ENCODE peak calls at places on chromosomes 1 and 21, in five cellular contexts. H is NT2/D1, T is HepG2, P is GM12878, C is H1. Y is an unnamed sample.

GRCh38 chr21:33980276-33980916 is 64.8 kb upstream of the ATP5PO start:
- DNase-seq in C (no peak), H (no peak), T (peak), P (no peak), Y (no peak)

GRCh38 chr1:6180578-6181311 is 624 bp upstream of the CHD5 start:
- DNase-seq in P (no peak), H (no peak), T (no peak), C (no peak), Y (no peak)

GRCh38 chr1:6000444-6001288 is 8.4 kb upstream of the NPHP4 start:
- DNase-seq in H (no peak), C (no peak), P (no peak), T (no peak), Y (no peak)

GRCh38 chr1:95006681-95007080 is 66.1 kb downstream of the ALG14 start:
- DNase-seq in P (no peak), H (no peak), C (no peak), T (no peak), Y (no peak)

GRCh38 chr1:198272492-198272891 is 115.7 kb downstream of the NEK7 start:
- DNase-seq in P (no peak), H (no peak), C (no peak), T (no peak), Y (no peak)

GRCh38 chr1:156705321-156705917 is at the start of gene CRABP2:
- DNase-seq in C (no peak), T (no peak), P (no peak), H (no peak), Y (peak)

GRCh38 chr1:92538413-92539061 is 51.8 kb upstream of the GFI1 start:
- DNase-seq in P (peak), H (no peak), T (no peak), C (no peak), Y (no peak)

GRCh38 chr21:31538821-31539220 is 120.7 kb upstream of the SOD1 start:
- DNase-seq in H (no peak), C (no peak), P (no peak), T (no peak), Y (no peak)

GRCh38 chr1:72003092-72003491 is 279.2 kb downstream of the NEGR1 start:
- DNase-seq in H (no peak), P (no peak), T (peak), C (no peak), Y (no peak)

GRCh38 chr1:94973271-94973922 is 46.5 kb upstream of the CNN3 start:
- DNase-seq in H (no peak), P (no peak), C (no peak), T (no peak), Y (no peak)

GRCh38 chr1:197151185-197151584 is 4.7 kb upstream of the ASPM start:
- DNase-seq in H (no peak), C (no peak), T (no peak), P (no peak), Y (no peak)

GRCh38 chr1:45694823-45695222 is 6.8 kb downstream of the TMEM69 start:
- DNase-seq in P (no peak), H (no peak), T (no peak), C (no peak), Y (no peak)

GRCh38 chr1:241605146-241605805 is 34.9 kb downstream of the CHML start:
- DNase-seq in C (no peak), P (no peak), T (peak), H (no peak), Y (peak)

GRCh38 chr1:214213136-214213535 is 67.8 kb upstream of the SMYD2 start:
- DNase-seq in T (no peak), C (no peak), P (no peak), H (no peak), Y (no peak)

GRCh38 chr21:25756190-25756932 is 21.6 kb downstream of the GABPA start:
- DNase-seq in H (no peak), C (no peak), P (no peak), T (no peak), Y (no peak)

GRCh38 chr1:161193561-161194235 is 5.2 kb downstream of the ADAMTS4 start:
- DNase-seq in T (no peak), H (no peak), C (no peak), P (no peak), Y (no peak)

GRCh38 chr1:27672750-27673112 is 739 bp upstream of the IFI6 start:
- DNase-seq in T (no peak), P (no peak), C (no peak), H (no peak), Y (no peak)

GRCh38 chr1:205961970-205962820 is 18.9 kb upstream of the SLC26A9 start:
- DNase-seq in T (no peak), C (no peak), H (no peak), P (no peak), Y (no peak)

GRCh38 chr1:192993426-192994085 is 65.6 kb downstream of the UCHL5 start:
- DNase-seq in C (no peak), T (no peak), H (no peak), P (no peak), Y (no peak)

GRCh38 chr1:111582016-111582415 is 37.6 kb upstream of the RAP1A start:
- DNase-seq in P (no peak), C (no peak), T (no peak), H (no peak), Y (no peak)

GRCh38 chr1:245500546-245500945 is 345.8 kb downstream of the KIF26B start:
- DNase-seq in T (no peak), P (no peak), H (no peak), C (no peak), Y (no peak)

GRCh38 chr1:166253076-166253779 is 86.4 kb upstream of the FAM78B start:
- DNase-seq in P (no peak), T (no peak), C (no peak), H (no peak), Y (no peak)

GRCh38 chr1:238201992-238202391 is 311.3 kb upstream of the ZP4 start:
- DNase-seq in T (no peak), H (no peak), P (no peak), C (no peak), Y (no peak)

GRCh38 chr1:183942933-183943693 is 94.4 kb downstream of the COLGALT2 start:
- DNase-seq in T (no peak), C (no peak), P (peak), H (no peak), Y (peak)

DNA sequence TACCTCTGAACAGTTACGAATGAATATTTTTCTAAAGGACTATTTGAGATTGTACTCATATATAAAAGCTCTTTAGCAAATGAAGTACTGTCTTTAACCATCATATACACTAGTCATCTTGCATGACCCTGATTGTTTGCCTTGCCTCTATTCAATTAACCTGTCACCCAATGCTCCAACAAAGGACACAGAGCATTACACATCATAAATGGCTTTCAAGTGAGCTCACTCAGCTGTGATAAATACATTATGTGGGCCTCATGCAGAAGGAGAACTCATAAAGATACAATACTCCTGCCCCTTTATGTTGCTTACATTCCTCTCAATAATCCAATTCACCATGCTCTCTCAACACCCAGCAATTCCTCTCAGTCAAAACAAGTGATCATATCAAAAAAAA is 993.0 kb upstream of the PRMT6 start:
- DNase-seq in P (no peak), T (no peak), C (no peak), H (no peak), Y (peak)
- TF ChIP-seq SUZ12 in P (no peak), T (no peak), C (no peak), H (no peak), Y (no peak)

GRCh38 chr1:8986814-8987190 is 39.4 kb downstream of the SLC2A7 start:
- DNase-seq in T (no peak), H (no peak), C (no peak), P (no peak), Y (no peak)

GRCh38 chr1:8984990-8985389 is 39.3 kb downstream of the CA6 start:
- DNase-seq in C (no peak), P (no peak), H (no peak), T (no peak), Y (no peak)

GRCh38 chr1:8984203-8984602 is 38.5 kb downstream of the CA6 start:
- DNase-seq in H (no peak), P (no peak), C (no peak), T (no peak), Y (no peak)

GRCh38 chr1:8987881-8988617 is 38.2 kb downstream of the SLC2A7 start:
- DNase-seq in H (no peak), T (no peak), C (no peak), P (no peak), Y (peak)

DNA sequence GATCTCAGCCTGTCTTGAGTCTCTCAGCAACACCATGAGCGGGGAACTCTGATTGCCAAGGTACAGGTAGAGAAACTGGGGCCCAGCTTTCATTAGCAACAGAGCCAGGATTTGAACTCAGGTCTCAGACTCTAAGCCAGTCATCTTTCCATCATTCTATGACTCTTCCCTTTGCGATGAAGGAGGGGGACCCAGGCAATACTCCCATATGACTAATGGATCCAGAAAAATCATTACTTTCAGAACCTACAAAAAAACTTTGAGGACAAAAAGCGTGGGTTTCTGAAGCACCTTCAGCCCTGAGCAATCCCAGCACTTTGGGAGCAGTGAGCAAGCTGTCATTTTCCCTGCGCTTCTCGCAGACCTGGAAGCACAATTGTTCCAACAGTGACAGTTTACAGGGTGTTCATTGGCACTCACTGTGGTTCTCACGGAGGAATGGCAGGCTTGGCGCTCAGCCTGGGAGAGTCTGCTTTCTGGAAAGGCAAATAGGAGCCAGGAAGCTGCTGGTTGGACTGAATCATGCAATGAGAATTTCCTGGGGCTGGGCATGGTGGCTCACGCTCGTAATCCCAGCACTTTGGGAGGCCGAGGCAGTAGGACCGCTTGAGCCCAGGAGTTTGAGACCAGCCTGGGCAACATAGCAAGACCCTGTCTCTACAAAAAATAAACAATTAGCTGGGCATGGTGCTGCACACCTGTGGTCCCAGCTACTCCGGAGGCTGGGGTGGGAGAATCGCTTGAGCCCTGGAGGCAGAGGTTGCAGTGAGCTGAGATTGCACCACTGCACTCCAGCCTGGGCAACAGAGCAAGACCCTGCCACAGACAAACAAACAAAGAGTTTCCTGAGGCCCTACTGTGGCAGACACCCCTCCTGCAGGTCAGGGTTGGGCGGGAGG is 40.1 kb downstream of the SLC2A7 start:
- DNase-seq in C (no peak), H (no peak), P (no peak), T (peak), Y (no peak)
- TF ChIP-seq SUZ12 in C (no peak), H (no peak), P (no peak), T (no peak), Y (no peak)

GRCh38 chr1:109993885-109994284 is 9.3 kb downstream of the AHCYL1 start:
- DNase-seq in T (no peak), P (no peak), H (no peak), C (no peak), Y (no peak)

GRCh38 chr1:109996476-109996875 is 11.9 kb downstream of the AHCYL1 start:
- DNase-seq in P (no peak), C (no peak), T (no peak), H (no peak), Y (no peak)

GRCh38 chr1:109994654-109995053 is 10.1 kb downstream of the AHCYL1 start:
- DNase-seq in C (no peak), T (no peak), H (no peak), P (no peak), Y (no peak)

GRCh38 chr1:109997204-109997866 is 12.8 kb downstream of the AHCYL1 start:
- DNase-seq in P (no peak), C (no peak), T (no peak), H (no peak), Y (no peak)

GRCh38 chr1:109995536-109995935 is 11.0 kb downstream of the AHCYL1 start:
- DNase-seq in C (no peak), T (no peak), P (no peak), H (no peak), Y (no peak)
- TF ChIP-seq SUZ12 in C (no peak), T (no peak), P (no peak), H (no peak), Y (no peak)

GRCh38 chr1:221543529-221544120 is 198.3 kb downstream of the DUSP10 start:
- DNase-seq in T (no peak), P (no peak), H (peak), C (no peak), Y (peak)
- TF ChIP-seq SUZ12 in T (no peak), P (no peak), H (no peak), C (no peak), Y (no peak)

DNA sequence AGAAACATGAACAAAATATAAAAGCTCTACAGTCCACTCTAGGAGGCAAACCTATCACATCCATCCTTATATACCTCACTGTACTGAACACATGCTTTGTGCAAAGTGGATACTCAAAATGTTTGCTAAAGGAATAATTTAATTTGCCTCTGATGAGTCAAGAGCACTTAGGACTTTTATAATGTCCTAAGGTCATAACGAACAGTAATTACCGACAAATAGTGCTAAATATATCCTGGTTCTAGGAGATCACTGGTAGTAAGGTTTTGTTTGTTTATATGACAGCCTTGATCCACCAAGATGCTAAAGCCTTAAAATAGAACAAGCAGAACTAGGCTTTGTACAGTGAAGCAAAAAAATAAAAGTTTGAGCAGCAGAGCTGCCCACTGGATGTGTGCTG is 70.6 kb downstream of the GADD45A start:
- DNase-seq in C (no peak), H (no peak), T (no peak), P (no peak), Y (no peak)
- TF ChIP-seq SUZ12 in C (no peak), H (no peak), T (no peak), P (no peak), Y (no peak)

GRCh38 chr1:170533331-170533730 is 1.4 kb downstream of the GORAB start:
- DNase-seq in T (no peak), C (no peak), H (no peak), P (no peak), Y (no peak)
- TF ChIP-seq SUZ12 in T (no peak), C (no peak), H (no peak), P (no peak), Y (no peak)

GRCh38 chr1:179938752-179939151 is 15.9 kb upstream of the CEP350 start:
- DNase-seq in T (no peak), C (no peak), P (no peak), H (no peak), Y (peak)
- TF ChIP-seq SUZ12 in T (no peak), C (no peak), P (no peak), H (no peak), Y (no peak)

GRCh38 chr1:13941315-13941714 is 241.3 kb downstream of the PRDM2 start:
- DNase-seq in P (no peak), C (no peak), H (no peak), T (no peak), Y (no peak)

GRCh38 chr1:13930151-13930550 is 230.2 kb downstream of the PRDM2 start:
- DNase-seq in P (no peak), C (peak), T (peak), H (no peak), Y (no peak)

DNA sequence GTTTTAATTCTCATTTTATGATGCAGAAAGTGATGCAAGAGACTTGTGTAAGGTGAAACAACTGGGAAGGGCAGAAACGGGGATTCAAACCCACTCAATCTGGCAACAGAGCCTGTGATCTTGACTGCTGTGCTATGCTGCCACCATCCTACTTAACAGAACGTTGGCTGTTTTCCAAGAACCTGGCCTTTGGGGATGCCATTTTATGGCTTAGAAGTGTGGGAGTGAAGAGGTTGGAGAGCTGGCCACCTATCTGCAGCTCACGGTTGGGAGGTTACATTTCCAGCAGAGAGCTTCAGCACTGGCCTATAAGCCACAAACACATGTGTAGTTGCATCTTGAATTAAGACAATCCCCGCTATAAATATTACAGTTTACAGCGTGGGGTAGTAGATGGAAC is 235.3 kb downstream of the PRDM2 start:
- DNase-seq in P (no peak), C (no peak), H (no peak), T (no peak), Y (no peak)
- TF ChIP-seq SUZ12 in P (no peak), C (no peak), H (no peak), T (no peak), Y (no peak)

Y was measured in HEK293T.